ENCODE peak calls at places on chromosomes 11 and 22, in four cellular contexts. R is esophagus squamous epithelium, H is adrenal gland, D is stomach. K is an unnamed sample.

GRCh38 chr22:35209203-35209602 is 48.1 kb upstream of the HMGXB4 start:
- DNase-seq in R (no peak), H (no peak), D (no peak), K (no peak)

GRCh38 chr11:12430912-12431311 is 53.5 kb downstream of the PARVA start:
- DNase-seq in R (no peak), H (peak; percentile 51), D (peak; percentile 72), K (peak; percentile 57)

GRCh38 chr11:96054870-96055705 is 131.2 kb upstream of the MTMR2 start:
- DNase-seq in R (no peak), H (no peak), D (no peak), K (no peak)

GRCh38 chr11:15858881-15859280 is 497.5 kb downstream of the SOX6 start:
- DNase-seq in R (no peak), H (no peak), D (no peak), K (no peak)

GRCh38 chr11:44607324-44607962 is 42.0 kb downstream of the CD82 start:
- DNase-seq in R (no peak), H (no peak), D (no peak), K (no peak)

GRCh38 chr11:6297831-6298230 is 22.5 kb downstream of the CAVIN3 start:
- DNase-seq in R (no peak), H (no peak), D (no peak), K (no peak)

GRCh38 chr11:11841121-11841604 is 609 bp upstream of the USP47 start:
- DNase-seq in R (no peak), H (no peak), D (peak; percentile 33), K (peak; percentile 79)

GRCh38 chr11:78419327-78419726 is 1.7 kb upstream of the GAB2 start:
- DNase-seq in R (no peak), H (peak; percentile 85), D (peak; percentile 42), K (peak; percentile 29)

GRCh38 chr22:24589518-24590030 is 3.3 kb downstream of the LRRC75B start:
- DNase-seq in R (no peak), H (no peak), D (no peak), K (no peak)

GRCh38 chr11:6469599-6469998 is 4.1 kb downstream of the TRIM3 start:
- DNase-seq in R (no peak), H (no peak), D (no peak), K (no peak)

GRCh38 chr11:5441414-5441813 is at the start of gene OR51I1:
- DNase-seq in R (no peak), H (no peak), D (no peak), K (no peak)

GRCh38 chr11:24356501-24356900 is 140.4 kb upstream of the LUZP2 start:
- DNase-seq in R (no peak), H (no peak), D (no peak), K (no peak)

GRCh38 chr22:29388759-29389090 is 355 bp upstream of the AP1B1 start:
- DNase-seq in R (no peak), H (no peak), D (no peak), K (no peak)

GRCh38 chr22:47401976-47402770 is 639.7 kb downstream of the TBC1D22A start:
- DNase-seq in R (no peak), H (no peak), D (no peak), K (no peak)

GRCh38 chr11:107044503-107044902 is 26.2 kb upstream of the GUCY1A2 start:
- DNase-seq in R (no peak), H (no peak), D (no peak), K (no peak)

GRCh38 chr11:45922425-45923082 is at the start of gene LARGE2:
- DNase-seq in R (no peak), H (peak; percentile 40), D (peak; percentile 78), K (no peak)

GRCh38 chr22:35872451-35872850 is 154.8 kb downstream of the APOL5 start:
- DNase-seq in R (no peak), H (no peak), D (no peak), K (no peak)

GRCh38 chr11:73951797-73952196 is 971 bp downstream of the DNAJB13 start:
- DNase-seq in R (no peak), H (no peak), D (no peak), K (no peak)

GRCh38 chr11:69983571-69983877 is 94.6 kb upstream of the ANO1 start:
- DNase-seq in R (no peak), H (no peak), D (no peak), K (no peak)
- H3K27me3 ChIP-seq in R (peaks cover 95% of the 10 kb centered on the region), H (peaks cover 25% of the 10 kb centered on the region), D (peaks cover 39% of the 10 kb centered on the region), K (no peaks in the 10 kb centered on the region)

GRCh38 chr11:104306862-104307474 is 143.0 kb upstream of the PDGFD start:
- DNase-seq in R (no peak), H (no peak), D (no peak), K (no peak)

GRCh38 chr11:104301776-104302175 is 137.8 kb upstream of the PDGFD start:
- DNase-seq in R (no peak), H (no peak), D (no peak), K (no peak)
- TF ChIP-seq POLR2A in R (no peak), H (no peak), D (no peak), K (no peak)

DNA sequence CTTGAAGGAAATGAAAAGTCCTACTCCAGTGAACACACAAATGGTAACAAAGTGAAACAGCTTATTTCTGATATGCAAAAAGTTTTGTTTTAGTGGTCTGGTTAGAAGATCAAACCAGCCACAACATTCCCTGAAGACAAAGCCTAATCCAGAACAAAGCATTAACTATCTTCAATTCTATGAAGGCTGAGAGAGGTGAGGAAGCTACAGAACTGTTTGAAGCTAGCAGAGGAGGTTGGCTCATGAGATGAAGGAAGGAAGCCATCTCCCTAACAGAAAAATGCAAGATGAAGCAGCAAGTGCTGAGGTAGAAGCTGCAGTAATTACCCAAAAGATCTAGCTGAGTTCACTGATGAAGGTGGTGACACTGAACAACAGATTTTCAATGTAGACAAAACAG is 168.4 kb downstream of the IGLL1 start:
- DNase-seq in R (no peak), H (no peak), D (no peak), K (no peak)
- TF ChIP-seq CTCF in R (no peak), H (no peak), D (no peak), K (no peak)

GRCh38 chr22:39901519-39902146 is 749 bp downstream of the GRAP2 start:
- DNase-seq in R (no peak), H (no peak), D (no peak), K (no peak)
- H3K27me3 ChIP-seq in R (no peaks in the 10 kb centered on the region), H (no peaks in the 10 kb centered on the region), D (no peaks in the 10 kb centered on the region), K (no peaks in the 10 kb centered on the region)

GRCh38 chr22:37624876-37625275 is 14.6 kb upstream of the SH3BP1 start:
- DNase-seq in R (no peak), H (no peak), D (no peak), K (no peak)
- TF ChIP-seq POLR2A in R (no peak), H (no peak), D (no peak), K (no peak)

GRCh38 chr22:38418589-38418988 is 36.4 kb downstream of the KCNJ4 start:
- DNase-seq in R (no peak), H (no peak), D (no peak), K (no peak)

GRCh38 chr22:38419121-38419863 is 35.7 kb downstream of the KCNJ4 start:
- DNase-seq in R (no peak), H (no peak), D (no peak), K (no peak)

GRCh38 chr22:38420734-38421133 is 34.3 kb downstream of the KCNJ4 start:
- DNase-seq in R (no peak), H (no peak), D (no peak), K (no peak)

GRCh38 chr22:38417252-38418060 is 37.5 kb downstream of the KCNJ4 start:
- DNase-seq in R (no peak), H (no peak), D (peak; percentile 17), K (no peak)

GRCh38 chr22:38419864-38420172 is 35.2 kb downstream of the KCNJ4 start:
- DNase-seq in R (no peak), H (no peak), D (no peak), K (no peak)
- TF ChIP-seq CTCF in R (no peak), H (no peak), D (no peak), K (no peak)

DNA sequence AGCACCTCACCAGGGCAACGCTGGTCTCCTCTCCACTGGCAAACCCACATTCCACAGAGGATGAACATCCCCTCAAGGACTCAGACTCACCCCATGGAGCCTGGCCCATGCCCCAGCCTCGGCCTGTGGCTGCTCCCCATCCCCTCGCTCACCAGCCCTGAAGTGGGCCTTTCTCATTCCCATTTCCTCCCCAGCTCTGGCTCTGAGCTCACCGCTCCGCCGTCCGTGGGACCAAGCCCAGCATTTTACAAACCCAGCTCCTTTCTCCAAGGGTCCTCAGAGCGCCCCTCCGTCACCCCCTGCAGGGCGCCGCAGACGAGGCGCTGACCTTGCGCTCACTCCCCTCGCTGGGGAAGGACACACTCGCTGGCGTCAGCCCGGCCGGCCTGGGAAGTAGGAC is 6.9 kb upstream of the IGF2 start:
- DNase-seq in R (no peak), H (no peak), D (no peak), K (no peak)
- H3K27me3 ChIP-seq in R (peaks cover 100% of the 10 kb centered on the region), H (peaks cover 49% of the 10 kb centered on the region), D (peaks cover 90% of the 10 kb centered on the region), K (no peaks in the 10 kb centered on the region)

K was measured in testis.